ENCODE peak calls at places on chromosomes 7 and 10, in ten cellular contexts. One of them, this sample, is unnamed.
A peak's percentile ranks its signal among the peaks of the same experiment; 100 is the strongest.

GRCh38 chr10:101839421-101840063 is 4.1 kb downstream of the KCNIP2 start:
- DNase-seq in stimulated activated CD4-positive, alpha-beta T cell treated with anti-CD3 and anti-CD28 coated beads, TNF-alpha, amount 100 ng/mL, for 24 hours: peak; percentile 27
- DNase-seq in NCI-H226: peak; percentile 55
- DNase-seq in EL: peak; percentile 62
- DNase-seq in SJCRH30: no peak
- DNase-seq in posterior cingulate gyrus: peak; percentile 87
- DNase-seq in LoVo: no peak
- DNase-seq in CD4-positive, alpha-beta T cell: peak; percentile 43
- DNase-seq in fibroblast of lung: no peak
- DNase-seq in T-cell: peak; percentile 52
- DNase-seq in this sample: peak; percentile 76

GRCh38 chr7:1058821-1059199 is 14.5 kb downstream of the GPR146 start:
- DNase-seq in stimulated activated CD4-positive, alpha-beta T cell treated with anti-CD3 and anti-CD28 coated beads, TNF-alpha, amount 100 ng/mL, for 24 hours: no peak
- DNase-seq in NCI-H226: no peak
- DNase-seq in EL: no peak
- DNase-seq in SJCRH30: no peak
- DNase-seq in posterior cingulate gyrus: peak; percentile 86
- DNase-seq in LoVo: no peak
- DNase-seq in CD4-positive, alpha-beta T cell: no peak
- DNase-seq in fibroblast of lung: no peak
- DNase-seq in T-cell: no peak
- DNase-seq in this sample: no peak

GRCh38 chr10:71597821-71598498 is 121.6 kb downstream of the C10orf105 start:
- DNase-seq in stimulated activated CD4-positive, alpha-beta T cell treated with anti-CD3 and anti-CD28 coated beads, TNF-alpha, amount 100 ng/mL, for 24 hours: no peak
- DNase-seq in NCI-H226: no peak
- DNase-seq in EL: no peak
- DNase-seq in SJCRH30: no peak
- DNase-seq in posterior cingulate gyrus: peak; percentile 95
- DNase-seq in LoVo: no peak
- DNase-seq in CD4-positive, alpha-beta T cell: no peak
- DNase-seq in fibroblast of lung: no peak
- DNase-seq in T-cell: no peak
- DNase-seq in this sample: peak; percentile 71

GRCh38 chr10:30282226-30282625 is 66.9 kb downstream of the MTPAP start:
- DNase-seq in stimulated activated CD4-positive, alpha-beta T cell treated with anti-CD3 and anti-CD28 coated beads, TNF-alpha, amount 100 ng/mL, for 24 hours: no peak
- DNase-seq in NCI-H226: no peak
- DNase-seq in EL: no peak
- DNase-seq in SJCRH30: no peak
- DNase-seq in posterior cingulate gyrus: no peak
- DNase-seq in LoVo: no peak
- DNase-seq in CD4-positive, alpha-beta T cell: no peak
- DNase-seq in fibroblast of lung: no peak
- DNase-seq in T-cell: no peak
- DNase-seq in this sample: no peak

GRCh38 chr7:107234436-107234835 is 65.6 kb downstream of the HBP1 start:
- DNase-seq in stimulated activated CD4-positive, alpha-beta T cell treated with anti-CD3 and anti-CD28 coated beads, TNF-alpha, amount 100 ng/mL, for 24 hours: no peak
- DNase-seq in NCI-H226: no peak
- DNase-seq in EL: no peak
- DNase-seq in SJCRH30: no peak
- DNase-seq in posterior cingulate gyrus: peak; percentile 75
- DNase-seq in LoVo: no peak
- DNase-seq in CD4-positive, alpha-beta T cell: no peak
- DNase-seq in fibroblast of lung: peak; percentile 16
- DNase-seq in T-cell: no peak
- DNase-seq in this sample: no peak

GRCh38 chr10:16986406-16987128 is 143.0 kb downstream of the CUBN start:
- DNase-seq in stimulated activated CD4-positive, alpha-beta T cell treated with anti-CD3 and anti-CD28 coated beads, TNF-alpha, amount 100 ng/mL, for 24 hours: no peak
- DNase-seq in NCI-H226: no peak
- DNase-seq in EL: peak; percentile 96
- DNase-seq in SJCRH30: peak; percentile 89
- DNase-seq in posterior cingulate gyrus: no peak
- DNase-seq in LoVo: no peak
- DNase-seq in CD4-positive, alpha-beta T cell: no peak
- DNase-seq in fibroblast of lung: peak; percentile 97
- DNase-seq in T-cell: no peak
- DNase-seq in this sample: no peak

GRCh38 chr10:115118346-115118745 is 25.2 kb downstream of the ATRNL1 start:
- DNase-seq in stimulated activated CD4-positive, alpha-beta T cell treated with anti-CD3 and anti-CD28 coated beads, TNF-alpha, amount 100 ng/mL, for 24 hours: no peak
- DNase-seq in NCI-H226: no peak
- DNase-seq in EL: no peak
- DNase-seq in SJCRH30: no peak
- DNase-seq in posterior cingulate gyrus: no peak
- DNase-seq in LoVo: no peak
- DNase-seq in CD4-positive, alpha-beta T cell: no peak
- DNase-seq in fibroblast of lung: no peak
- DNase-seq in T-cell: no peak
- DNase-seq in this sample: no peak

GRCh38 chr7:73732397-73732796 is 6.2 kb downstream of the ABHD11 start:
- DNase-seq in stimulated activated CD4-positive, alpha-beta T cell treated with anti-CD3 and anti-CD28 coated beads, TNF-alpha, amount 100 ng/mL, for 24 hours: no peak
- DNase-seq in NCI-H226: no peak
- DNase-seq in EL: no peak
- DNase-seq in SJCRH30: no peak
- DNase-seq in posterior cingulate gyrus: peak; percentile 16
- DNase-seq in LoVo: no peak
- DNase-seq in CD4-positive, alpha-beta T cell: no peak
- DNase-seq in fibroblast of lung: no peak
- DNase-seq in T-cell: no peak
- DNase-seq in this sample: no peak

GRCh38 chr10:109912335-109913282 is 10.7 kb downstream of the XPNPEP1 start:
- DNase-seq in stimulated activated CD4-positive, alpha-beta T cell treated with anti-CD3 and anti-CD28 coated beads, TNF-alpha, amount 100 ng/mL, for 24 hours: no peak
- DNase-seq in NCI-H226: peak; percentile 86
- DNase-seq in EL: no peak
- DNase-seq in SJCRH30: peak; percentile 67
- DNase-seq in posterior cingulate gyrus: no peak
- DNase-seq in LoVo: no peak
- DNase-seq in CD4-positive, alpha-beta T cell: no peak
- DNase-seq in fibroblast of lung: peak; percentile 98
- DNase-seq in T-cell: no peak
- DNase-seq in this sample: no peak

GRCh38 chr10:111146025-111146640 is 69.3 kb downstream of the ADRA2A start:
- DNase-seq in stimulated activated CD4-positive, alpha-beta T cell treated with anti-CD3 and anti-CD28 coated beads, TNF-alpha, amount 100 ng/mL, for 24 hours: no peak
- DNase-seq in NCI-H226: no peak
- DNase-seq in EL: no peak
- DNase-seq in SJCRH30: no peak
- DNase-seq in posterior cingulate gyrus: no peak
- DNase-seq in LoVo: no peak
- DNase-seq in CD4-positive, alpha-beta T cell: no peak
- DNase-seq in fibroblast of lung: no peak
- DNase-seq in T-cell: no peak
- DNase-seq in this sample: no peak

GRCh38 chr7:102119213-102119651 is 167.4 kb upstream of the SH2B2 start:
- DNase-seq in stimulated activated CD4-positive, alpha-beta T cell treated with anti-CD3 and anti-CD28 coated beads, TNF-alpha, amount 100 ng/mL, for 24 hours: no peak
- DNase-seq in NCI-H226: no peak
- DNase-seq in EL: no peak
- DNase-seq in SJCRH30: peak; percentile 82
- DNase-seq in posterior cingulate gyrus: peak; percentile 89
- DNase-seq in LoVo: no peak
- DNase-seq in CD4-positive, alpha-beta T cell: no peak
- DNase-seq in fibroblast of lung: peak; percentile 37
- DNase-seq in T-cell: no peak
- DNase-seq in this sample: no peak

GRCh38 chr7:30922596-30922995 is 10.9 kb downstream of the AQP1 start:
- DNase-seq in stimulated activated CD4-positive, alpha-beta T cell treated with anti-CD3 and anti-CD28 coated beads, TNF-alpha, amount 100 ng/mL, for 24 hours: no peak
- DNase-seq in NCI-H226: no peak
- DNase-seq in EL: no peak
- DNase-seq in SJCRH30: no peak
- DNase-seq in posterior cingulate gyrus: peak; percentile 70
- DNase-seq in LoVo: no peak
- DNase-seq in CD4-positive, alpha-beta T cell: no peak
- DNase-seq in fibroblast of lung: no peak
- DNase-seq in T-cell: no peak
- DNase-seq in this sample: peak; percentile 24

GRCh38 chr7:82128546-82128945 is 315.0 kb downstream of the CACNA2D1 start:
- DNase-seq in stimulated activated CD4-positive, alpha-beta T cell treated with anti-CD3 and anti-CD28 coated beads, TNF-alpha, amount 100 ng/mL, for 24 hours: no peak
- DNase-seq in NCI-H226: no peak
- DNase-seq in EL: no peak
- DNase-seq in SJCRH30: no peak
- DNase-seq in posterior cingulate gyrus: no peak
- DNase-seq in LoVo: no peak
- DNase-seq in CD4-positive, alpha-beta T cell: no peak
- DNase-seq in fibroblast of lung: no peak
- DNase-seq in T-cell: no peak
- DNase-seq in this sample: no peak

GRCh38 chr10:21265622-21266021 is 259.9 kb downstream of the SKIDA1 start:
- DNase-seq in stimulated activated CD4-positive, alpha-beta T cell treated with anti-CD3 and anti-CD28 coated beads, TNF-alpha, amount 100 ng/mL, for 24 hours: no peak
- DNase-seq in NCI-H226: peak; percentile 47
- DNase-seq in EL: peak; percentile 34
- DNase-seq in SJCRH30: no peak
- DNase-seq in posterior cingulate gyrus: no peak
- DNase-seq in LoVo: peak; percentile 73
- DNase-seq in CD4-positive, alpha-beta T cell: no peak
- DNase-seq in fibroblast of lung: peak; percentile 58
- DNase-seq in T-cell: no peak
- DNase-seq in this sample: no peak

GRCh38 chr7:16571941-16572340 is 45.3 kb downstream of the LRRC72 start:
- DNase-seq in stimulated activated CD4-positive, alpha-beta T cell treated with anti-CD3 and anti-CD28 coated beads, TNF-alpha, amount 100 ng/mL, for 24 hours: no peak
- DNase-seq in NCI-H226: no peak
- DNase-seq in EL: no peak
- DNase-seq in SJCRH30: no peak
- DNase-seq in posterior cingulate gyrus: no peak
- DNase-seq in LoVo: no peak
- DNase-seq in CD4-positive, alpha-beta T cell: no peak
- DNase-seq in fibroblast of lung: peak; percentile 54
- DNase-seq in T-cell: no peak
- DNase-seq in this sample: no peak

GRCh38 chr10:111082102-111082975 is 5.5 kb downstream of the ADRA2A start:
- DNase-seq in stimulated activated CD4-positive, alpha-beta T cell treated with anti-CD3 and anti-CD28 coated beads, TNF-alpha, amount 100 ng/mL, for 24 hours: no peak
- DNase-seq in NCI-H226: no peak
- DNase-seq in EL: no peak
- DNase-seq in SJCRH30: no peak
- DNase-seq in posterior cingulate gyrus: no peak
- DNase-seq in LoVo: no peak
- DNase-seq in CD4-positive, alpha-beta T cell: no peak
- DNase-seq in fibroblast of lung: no peak
- DNase-seq in T-cell: no peak
- DNase-seq in this sample: no peak

GRCh38 chr10:44010873-44011602 is 362.4 kb upstream of the ZNF32 start:
- DNase-seq in stimulated activated CD4-positive, alpha-beta T cell treated with anti-CD3 and anti-CD28 coated beads, TNF-alpha, amount 100 ng/mL, for 24 hours: no peak
- DNase-seq in NCI-H226: no peak
- DNase-seq in EL: peak; percentile 20
- DNase-seq in SJCRH30: no peak
- DNase-seq in posterior cingulate gyrus: no peak
- DNase-seq in LoVo: no peak
- DNase-seq in CD4-positive, alpha-beta T cell: no peak
- DNase-seq in fibroblast of lung: peak; percentile 54
- DNase-seq in T-cell: no peak
- DNase-seq in this sample: no peak

GRCh38 chr7:5420841-5421625 is 2.6 kb downstream of the TNRC18 start:
- DNase-seq in stimulated activated CD4-positive, alpha-beta T cell treated with anti-CD3 and anti-CD28 coated beads, TNF-alpha, amount 100 ng/mL, for 24 hours: no peak
- DNase-seq in NCI-H226: no peak
- DNase-seq in EL: no peak
- DNase-seq in SJCRH30: peak; percentile 44
- DNase-seq in posterior cingulate gyrus: peak; percentile 90
- DNase-seq in LoVo: no peak
- DNase-seq in CD4-positive, alpha-beta T cell: peak; percentile 27
- DNase-seq in fibroblast of lung: peak; percentile 20
- DNase-seq in T-cell: peak; percentile 27
- DNase-seq in this sample: peak; percentile 69

GRCh38 chr10:78472542-78472890 is 438.9 kb downstream of the RPS24 start:
- DNase-seq in stimulated activated CD4-positive, alpha-beta T cell treated with anti-CD3 and anti-CD28 coated beads, TNF-alpha, amount 100 ng/mL, for 24 hours: no peak
- DNase-seq in NCI-H226: no peak
- DNase-seq in EL: no peak
- DNase-seq in SJCRH30: no peak
- DNase-seq in posterior cingulate gyrus: peak; percentile 88
- DNase-seq in LoVo: no peak
- DNase-seq in CD4-positive, alpha-beta T cell: no peak
- DNase-seq in fibroblast of lung: no peak
- DNase-seq in T-cell: no peak
- DNase-seq in this sample: no peak

GRCh38 chr10:93081296-93081695 is 7.6 kb downstream of the CYP26A1 start:
- DNase-seq in stimulated activated CD4-positive, alpha-beta T cell treated with anti-CD3 and anti-CD28 coated beads, TNF-alpha, amount 100 ng/mL, for 24 hours: no peak
- DNase-seq in NCI-H226: no peak
- DNase-seq in EL: no peak
- DNase-seq in SJCRH30: no peak
- DNase-seq in posterior cingulate gyrus: no peak
- DNase-seq in LoVo: no peak
- DNase-seq in CD4-positive, alpha-beta T cell: no peak
- DNase-seq in fibroblast of lung: no peak
- DNase-seq in T-cell: no peak
- DNase-seq in this sample: no peak

GRCh38 chr10:78505657-78506056 is 472.0 kb downstream of the RPS24 start:
- DNase-seq in stimulated activated CD4-positive, alpha-beta T cell treated with anti-CD3 and anti-CD28 coated beads, TNF-alpha, amount 100 ng/mL, for 24 hours: no peak
- DNase-seq in NCI-H226: no peak
- DNase-seq in EL: peak; percentile 10
- DNase-seq in SJCRH30: no peak
- DNase-seq in posterior cingulate gyrus: no peak
- DNase-seq in LoVo: no peak
- DNase-seq in CD4-positive, alpha-beta T cell: no peak
- DNase-seq in fibroblast of lung: peak; percentile 33
- DNase-seq in T-cell: no peak
- DNase-seq in this sample: no peak

GRCh38 chr10:113524120-113524519 is 28.7 kb upstream of the HABP2 start:
- DNase-seq in stimulated activated CD4-positive, alpha-beta T cell treated with anti-CD3 and anti-CD28 coated beads, TNF-alpha, amount 100 ng/mL, for 24 hours: no peak
- DNase-seq in NCI-H226: no peak
- DNase-seq in EL: peak; percentile 18
- DNase-seq in SJCRH30: peak; percentile 33
- DNase-seq in posterior cingulate gyrus: no peak
- DNase-seq in LoVo: peak; percentile 10
- DNase-seq in CD4-positive, alpha-beta T cell: no peak
- DNase-seq in fibroblast of lung: no peak
- DNase-seq in T-cell: no peak
- DNase-seq in this sample: no peak

GRCh38 chr10:93091960-93092359 is 18.3 kb downstream of the CYP26A1 start:
- DNase-seq in stimulated activated CD4-positive, alpha-beta T cell treated with anti-CD3 and anti-CD28 coated beads, TNF-alpha, amount 100 ng/mL, for 24 hours: no peak
- DNase-seq in NCI-H226: no peak
- DNase-seq in EL: no peak
- DNase-seq in SJCRH30: no peak
- DNase-seq in posterior cingulate gyrus: no peak
- DNase-seq in LoVo: no peak
- DNase-seq in CD4-positive, alpha-beta T cell: no peak
- DNase-seq in fibroblast of lung: no peak
- DNase-seq in T-cell: no peak
- DNase-seq in this sample: no peak

GRCh38 chr10:119770928-119771327 is 45.1 kb downstream of the INPP5F start:
- DNase-seq in stimulated activated CD4-positive, alpha-beta T cell treated with anti-CD3 and anti-CD28 coated beads, TNF-alpha, amount 100 ng/mL, for 24 hours: no peak
- DNase-seq in NCI-H226: no peak
- DNase-seq in EL: peak; percentile 29
- DNase-seq in SJCRH30: peak; percentile 35
- DNase-seq in posterior cingulate gyrus: no peak
- DNase-seq in LoVo: no peak
- DNase-seq in CD4-positive, alpha-beta T cell: no peak
- DNase-seq in fibroblast of lung: peak; percentile 33
- DNase-seq in T-cell: no peak
- DNase-seq in this sample: no peak

GRCh38 chr7:148255333-148255732 is 335.2 kb upstream of the C7orf33 start:
- DNase-seq in stimulated activated CD4-positive, alpha-beta T cell treated with anti-CD3 and anti-CD28 coated beads, TNF-alpha, amount 100 ng/mL, for 24 hours: no peak
- DNase-seq in NCI-H226: no peak
- DNase-seq in EL: no peak
- DNase-seq in SJCRH30: no peak
- DNase-seq in posterior cingulate gyrus: no peak
- DNase-seq in LoVo: no peak
- DNase-seq in CD4-positive, alpha-beta T cell: no peak
- DNase-seq in fibroblast of lung: no peak
- DNase-seq in T-cell: no peak
- DNase-seq in this sample: no peak

GRCh38 chr7:137715546-137715945 is 131.2 kb downstream of the DGKI start:
- DNase-seq in stimulated activated CD4-positive, alpha-beta T cell treated with anti-CD3 and anti-CD28 coated beads, TNF-alpha, amount 100 ng/mL, for 24 hours: no peak
- DNase-seq in NCI-H226: no peak
- DNase-seq in EL: no peak
- DNase-seq in SJCRH30: no peak
- DNase-seq in posterior cingulate gyrus: no peak
- DNase-seq in LoVo: no peak
- DNase-seq in CD4-positive, alpha-beta T cell: no peak
- DNase-seq in fibroblast of lung: peak; percentile 63
- DNase-seq in T-cell: no peak
- DNase-seq in this sample: no peak

GRCh38 chr7:151876112-151876898 is 610 bp downstream of the PRKAG2 start:
- DNase-seq in stimulated activated CD4-positive, alpha-beta T cell treated with anti-CD3 and anti-CD28 coated beads, TNF-alpha, amount 100 ng/mL, for 24 hours: peak; percentile 48
- DNase-seq in NCI-H226: peak; percentile 15
- DNase-seq in EL: peak; percentile 23
- DNase-seq in SJCRH30: peak; percentile 89
- DNase-seq in posterior cingulate gyrus: peak; percentile 95
- DNase-seq in LoVo: peak; percentile 75
- DNase-seq in CD4-positive, alpha-beta T cell: peak; percentile 58
- DNase-seq in fibroblast of lung: peak; percentile 17
- DNase-seq in T-cell: peak; percentile 70
- DNase-seq in this sample: peak; percentile 86

GRCh38 chr10:78435484-78436222 is 402.0 kb downstream of the RPS24 start:
- DNase-seq in stimulated activated CD4-positive, alpha-beta T cell treated with anti-CD3 and anti-CD28 coated beads, TNF-alpha, amount 100 ng/mL, for 24 hours: no peak
- DNase-seq in NCI-H226: no peak
- DNase-seq in EL: no peak
- DNase-seq in SJCRH30: no peak
- DNase-seq in posterior cingulate gyrus: no peak
- DNase-seq in LoVo: no peak
- DNase-seq in CD4-positive, alpha-beta T cell: no peak
- DNase-seq in fibroblast of lung: no peak
- DNase-seq in T-cell: no peak
- DNase-seq in this sample: no peak